ENCODE peak calls at places on chromosomes 6 and 20, in five cellular contexts. M is trophoblast cell, C is neuronal stem cell, R is H1, H is mesenchymal stem cell. P is an unnamed sample.

GRCh38 chr6:37784585-37784967 is 35.0 kb upstream of the ZFAND3 start:
- DNase-seq in M (no peak), C (no peak), R (no peak), H (no peak), P (peak)

GRCh38 chr20:17910828-17911294 is 57.7 kb downstream of the SNX5 start:
- DNase-seq in M (peak), C (no peak), R (no peak), H (peak), P (no peak)

GRCh38 chr6:69584913-69585729 is 211.7 kb downstream of the LMBRD1 start:
- DNase-seq in M (no peak), C (no peak), R (no peak), H (peak), P (no peak)

GRCh38 chr6:11341867-11342266 is 109.4 kb upstream of the NEDD9 start:
- DNase-seq in M (peak), C (no peak), R (no peak), H (peak), P (no peak)

GRCh38 chr6:169845426-169846285 is 94.2 kb downstream of the ERMARD start:
- DNase-seq in M (no peak), C (no peak), R (no peak), H (no peak), P (peak)

GRCh38 chr6:77463881-77464867 is 883 bp upstream of the HTR1B start:
- DNase-seq in M (no peak), C (peak), R (no peak), H (peak), P (peak)

GRCh38 chr6:155084431-155085123 is 89.5 kb downstream of the TIAM2 start:
- DNase-seq in M (peak), C (no peak), R (no peak), H (no peak), P (no peak)

GRCh38 chr20:59940956-59941294 is 736 bp downstream of the FAM217B start:
- DNase-seq in M (no peak), C (no peak), R (no peak), H (no peak), P (no peak)

GRCh38 chr6:34106900-34107299 is 39.0 kb downstream of the GRM4 start:
- DNase-seq in M (no peak), C (no peak), R (no peak), H (no peak), P (no peak)

GRCh38 chr20:44170796-44171410 is 16.1 kb downstream of the JPH2 start:
- DNase-seq in M (no peak), C (no peak), R (no peak), H (no peak), P (no peak)

GRCh38 chr6:122730775-122731386 is 48.6 kb upstream of the FABP7 start:
- DNase-seq in M (peak), C (peak), R (no peak), H (peak), P (no peak)

GRCh38 chr6:93624408-93624807 is 205.0 kb upstream of the EPHA7 start:
- DNase-seq in M (no peak), C (no peak), R (no peak), H (no peak), P (no peak)

GRCh38 chr6:7647504-7647903 is 57.5 kb downstream of the SNRNP48 start:
- DNase-seq in M (no peak), C (no peak), R (no peak), H (no peak), P (no peak)

GRCh38 chr6:39153766-39154397 is 38.9 kb upstream of the SAYSD1 start:
- DNase-seq in M (no peak), C (no peak), R (no peak), H (no peak), P (no peak)

GRCh38 chr6:45704056-45704790 is 311.4 kb downstream of the CLIC5 start:
- DNase-seq in M (no peak), C (no peak), R (no peak), H (no peak), P (no peak)

GRCh38 chr6:154302111-154302752 is 54.4 kb downstream of the IPCEF1 start:
- DNase-seq in M (peak), C (no peak), R (no peak), H (peak), P (no peak)

GRCh38 chr20:52179331-52180166 is 12.0 kb downstream of the ZFP64 start:
- DNase-seq in M (peak), C (no peak), R (no peak), H (no peak), P (no peak)

GRCh38 chr6:74734901-74735300 is 471.0 kb downstream of the COL12A1 start:
- DNase-seq in M (no peak), C (no peak), R (no peak), H (no peak), P (no peak)

GRCh38 chr20:63082308-63082938 is 75.7 kb upstream of the BHLHE23 start:
- DNase-seq in M (peak), C (peak), R (no peak), H (no peak), P (peak)

GRCh38 chr20:18272451-18272850 is 15.9 kb upstream of the ZNF133 start:
- DNase-seq in M (peak), C (no peak), R (no peak), H (peak), P (no peak)

GRCh38 chr6:135144678-135145508 is 36.2 kb upstream of the MYB start:
- DNase-seq in M (peak), C (no peak), R (no peak), H (peak), P (no peak)

GRCh38 chr6:155419161-155419560 is 36.5 kb downstream of the NOX3 start:
- DNase-seq in M (no peak), C (no peak), R (no peak), H (no peak), P (no peak)

GRCh38 chr20:5474646-5475550 is 158.1 kb upstream of the PROKR2 start:
- DNase-seq in M (no peak), C (no peak), R (no peak), H (no peak), P (no peak)

GRCh38 chr6:7270320-7271204 is 42.4 kb downstream of the SSR1 start:
- DNase-seq in M (no peak), C (no peak), R (no peak), H (no peak), P (no peak)

GRCh38 chr20:11826334-11826733 is 91.4 kb upstream of the BTBD3 start:
- DNase-seq in M (no peak), C (no peak), R (no peak), H (no peak), P (no peak)

GRCh38 chr6:25627001-25627400 is 25.0 kb upstream of the SCGN start:
- DNase-seq in M (no peak), C (no peak), R (no peak), H (no peak), P (peak)

GRCh38 chr6:123007885-123008284 is 11.8 kb downstream of the CLVS2 start:
- DNase-seq in M (no peak), C (no peak), R (no peak), H (no peak), P (no peak)

DNA sequence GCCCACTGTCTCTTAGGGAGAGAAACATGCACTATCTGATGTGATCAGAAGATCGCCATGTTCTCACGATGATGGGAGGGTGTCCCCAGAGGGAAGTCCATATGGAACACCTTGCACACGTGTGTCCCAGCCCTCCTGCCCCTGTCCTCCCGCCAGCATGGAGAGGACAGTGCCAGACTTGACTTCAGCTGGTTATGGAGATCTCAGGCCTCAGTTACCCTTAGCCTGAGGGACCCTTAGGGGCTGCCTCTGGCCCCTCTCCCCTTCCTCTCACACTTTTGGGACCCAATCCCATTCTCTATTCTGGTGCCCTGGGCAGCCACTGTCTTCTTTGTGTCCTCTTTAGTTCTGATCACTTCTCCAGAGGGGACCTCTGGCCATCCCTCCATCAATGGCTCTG is 1.6 kb downstream of the TREML4 start:
- DNase-seq in M (no peak), C (no peak), R (no peak), H (no peak), P (no peak)
- H2BK12ac ChIP-seq in M (no peak), C (no peak), R (no peak), H (no peak), P (no peak)

GRCh38 chr6:16802071-16802470 is 40.8 kb upstream of the ATXN1 start:
- DNase-seq in M (no peak), C (no peak), R (no peak), H (no peak), P (no peak)

GRCh38 chr6:16803294-16804006 is 42.2 kb upstream of the ATXN1 start:
- DNase-seq in M (no peak), C (no peak), R (peak), H (peak), P (peak)

GRCh38 chr6:16805190-16805860 is 44.1 kb upstream of the ATXN1 start:
- DNase-seq in M (no peak), C (no peak), R (no peak), H (no peak), P (no peak)

GRCh38 chr6:16804515-16805161 is 43.4 kb upstream of the ATXN1 start:
- DNase-seq in M (no peak), C (no peak), R (no peak), H (no peak), P (no peak)

DNA sequence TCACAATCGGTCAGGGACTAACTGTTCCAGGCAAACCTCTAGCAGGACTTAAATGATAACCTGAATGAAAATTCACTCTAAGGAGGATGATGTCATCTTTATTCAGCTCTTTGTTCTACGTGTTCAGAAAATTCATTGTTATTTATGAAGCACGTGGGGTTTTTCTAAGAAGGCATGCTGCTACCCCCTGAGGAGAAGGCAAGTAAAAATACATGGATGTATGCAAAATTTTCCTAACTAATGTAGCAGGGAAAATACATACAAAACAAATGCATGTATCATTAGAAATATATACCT is 42.7 kb upstream of the ATXN1 start:
- DNase-seq in M (no peak), C (no peak), R (no peak), H (no peak), P (no peak)
- H2BK12ac ChIP-seq in M (no peak), C (no peak), R (no peak), H (no peak), P (no peak)

DNA sequence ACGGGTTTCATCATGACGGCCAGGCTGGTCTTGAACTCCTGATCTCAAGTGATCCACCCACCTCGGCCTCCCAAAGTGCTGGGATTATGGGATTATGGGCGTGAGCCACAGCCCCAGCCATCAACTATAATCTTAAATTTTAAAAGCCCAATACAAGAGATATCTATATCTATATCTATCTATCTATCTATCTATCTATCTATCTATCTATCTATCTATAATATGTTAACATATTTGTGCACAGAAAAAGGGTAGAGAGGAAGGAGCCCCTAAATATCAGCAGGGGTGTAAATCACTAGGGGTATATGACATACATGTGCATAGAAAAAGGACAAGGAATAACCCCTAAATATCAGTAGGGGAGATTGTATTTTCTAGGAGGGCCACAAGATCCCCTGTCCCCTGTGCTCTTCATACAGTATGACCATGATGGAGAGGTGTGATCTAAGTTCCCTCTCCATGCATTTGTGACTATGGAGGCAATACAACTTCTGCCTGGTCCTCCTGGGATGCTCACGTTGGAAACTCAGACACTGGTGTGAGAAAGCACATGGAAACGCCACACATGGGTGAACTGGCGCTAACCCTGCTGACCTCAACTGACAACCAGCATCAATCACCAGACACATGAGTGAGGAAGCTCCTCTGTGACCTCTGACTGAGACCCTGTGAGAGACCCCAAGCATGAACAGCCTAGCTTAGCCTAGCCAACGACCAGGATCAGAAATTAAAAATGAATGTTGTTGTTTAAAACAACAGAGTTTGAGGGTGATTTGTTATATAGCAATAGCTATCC is 1.2 kb upstream of the SPATS1 start:
- DNase-seq in M (no peak), C (no peak), R (no peak), H (no peak), P (no peak)
- H2BK12ac ChIP-seq in M (no peak), C (no peak), R (no peak), H (no peak), P (no peak)

DNA sequence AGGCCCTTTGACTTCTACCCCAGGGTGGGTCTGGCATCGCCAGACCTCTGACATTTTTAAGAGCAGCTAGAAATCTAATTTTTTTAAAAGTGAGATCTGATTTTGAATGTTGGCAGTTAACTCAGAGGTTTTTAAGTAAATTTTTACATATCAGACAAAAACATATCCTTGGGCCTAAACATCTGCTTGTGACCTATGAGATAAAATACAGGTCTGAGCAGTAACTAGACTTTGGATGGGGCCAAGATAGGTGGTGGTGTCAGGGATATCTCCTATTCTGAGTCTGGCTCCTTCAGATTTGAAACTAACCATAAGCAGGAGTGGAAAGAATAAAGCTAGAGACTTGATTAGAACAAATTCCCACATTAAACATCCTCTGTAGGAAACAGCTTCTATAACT is 17.6 kb downstream of the RALY start:
- DNase-seq in M (no peak), C (no peak), R (no peak), H (no peak), P (no peak)
- H2BK12ac ChIP-seq in M (no peak), C (no peak), R (no peak), H (no peak), P (no peak)

GRCh38 chr6:157893238-157893637 is 70.2 kb downstream of the SNX9 start:
- DNase-seq in M (no peak), C (no peak), R (no peak), H (no peak), P (no peak)
- H2BK12ac ChIP-seq in M (no peak), C (no peak), R (no peak), H (no peak), P (no peak)

GRCh38 chr6:55405474-55406220 is 78.4 kb downstream of the GFRAL start:
- DNase-seq in M (peak), C (no peak), R (no peak), H (peak), P (no peak)

GRCh38 chr6:55410674-55411073 is 83.4 kb downstream of the GFRAL start:
- DNase-seq in M (peak), C (no peak), R (no peak), H (no peak), P (no peak)
- H2BK12ac ChIP-seq in M (no peak), C (no peak), R (no peak), H (no peak), P (no peak)

GRCh38 chr20:49610701-49611538 is 43.0 kb upstream of the PTGIS start:
- DNase-seq in M (peak), C (peak), R (peak), H (peak), P (peak)
- H2BK12ac ChIP-seq in M (peak), C (peak), R (peak), H (peak), P (no peak)

GRCh38 chr6:145863396-145863795 is 48.8 kb upstream of the FBXO30 start:
- DNase-seq in M (no peak), C (no peak), R (no peak), H (no peak), P (no peak)

GRCh38 chr6:145863988-145864616 is 49.5 kb upstream of the FBXO30 start:
- DNase-seq in M (no peak), C (no peak), R (no peak), H (no peak), P (no peak)

GRCh38 chr6:145866449-145867401 is 52.1 kb upstream of the FBXO30 start:
- DNase-seq in M (no peak), C (no peak), R (no peak), H (no peak), P (no peak)

GRCh38 chr6:145865175-145865574 is 50.6 kb upstream of the FBXO30 start:
- DNase-seq in M (peak), C (no peak), R (no peak), H (no peak), P (no peak)

DNA sequence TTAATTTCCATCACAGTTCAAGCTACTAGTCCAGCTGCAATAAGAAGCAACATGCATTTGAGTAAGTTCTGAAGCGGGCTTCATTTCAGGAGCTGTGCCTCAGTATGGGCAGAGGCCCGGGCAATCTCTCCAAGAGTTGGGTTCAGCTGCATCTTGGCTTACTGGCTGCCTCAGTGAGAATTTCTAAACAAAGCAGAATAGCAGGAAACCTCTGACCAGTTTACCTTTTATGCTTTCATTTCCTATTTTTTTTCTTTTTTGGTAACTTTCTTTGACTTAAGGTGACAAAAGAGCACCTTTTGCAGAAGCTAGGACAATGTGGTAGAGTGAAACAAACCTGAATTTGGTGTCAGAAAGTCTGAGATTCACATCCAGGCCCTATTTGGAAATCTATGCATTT is 51.0 kb upstream of the FBXO30 start:
- DNase-seq in M (no peak), C (no peak), R (no peak), H (no peak), P (no peak)
- H2BK12ac ChIP-seq in M (no peak), C (no peak), R (no peak), H (no peak), P (no peak)

GRCh38 chr6:9612489-9612888 is 802.4 kb downstream of the TFAP2A start:
- DNase-seq in M (peak), C (no peak), R (no peak), H (peak), P (no peak)
- H2BK12ac ChIP-seq in M (no peak), C (no peak), R (no peak), H (no peak), P (no peak)